ENCODE peak calls at places on chromosomes 7 and 10, in seven cellular contexts. O is HT1080, K is nucleus accumbens, D is GOT3, G is T-helper 9 cell, U is ELR, B is cardiac septum. M is an unnamed sample.

GRCh38 chr7:29723599-29723998 is 82.7 kb upstream of the WIPF3 start:
- DNase-seq in O (peak), K (no peak), D (no peak), G (no peak), U (peak), B (no peak), M (no peak)

GRCh38 chr10:52992569-52992968 is 220.0 kb upstream of the MBL2 start:
- DNase-seq in O (no peak), K (no peak), D (no peak), G (no peak), U (no peak), B (no peak), M (no peak)

GRCh38 chr10:16828731-16829175 is 11.5 kb upstream of the RSU1 start:
- DNase-seq in O (peak), K (no peak), D (peak), G (no peak), U (peak), B (no peak), M (no peak)

GRCh38 chr7:2172311-2173183 is 60.2 kb downstream of the MAD1L1 start:
- DNase-seq in O (no peak), K (no peak), D (no peak), G (no peak), U (peak), B (peak), M (no peak)

GRCh38 chr10:30770816-30771215 is 141.3 kb upstream of the LYZL2 start:
- DNase-seq in O (no peak), K (no peak), D (no peak), G (no peak), U (no peak), B (no peak), M (no peak)

GRCh38 chr10:79314761-79315601 is 32.3 kb upstream of the PPIF start:
- DNase-seq in O (no peak), K (no peak), D (no peak), G (no peak), U (no peak), B (no peak), M (no peak)

GRCh38 chr10:28668363-28669226 is 8.7 kb upstream of the BAMBI start:
- DNase-seq in O (no peak), K (no peak), D (peak), G (peak), U (peak), B (peak), M (no peak)

GRCh38 chr7:55178863-55179773 is 160.3 kb downstream of the EGFR start:
- DNase-seq in O (no peak), K (no peak), D (no peak), G (no peak), U (no peak), B (no peak), M (no peak)

GRCh38 chr7:4931932-4932331 is 27.1 kb downstream of the MMD2 start:
- DNase-seq in O (peak), K (peak), D (no peak), G (no peak), U (peak), B (no peak), M (peak)

GRCh38 chr10:77296534-77297369 is 340.9 kb downstream of the KCNMA1 start:
- DNase-seq in O (no peak), K (no peak), D (no peak), G (no peak), U (no peak), B (no peak), M (no peak)

GRCh38 chr7:16978358-16979244 is 96.8 kb upstream of the AGR3 start:
- DNase-seq in O (peak), K (no peak), D (no peak), G (no peak), U (peak), B (no peak), M (no peak)

GRCh38 chr7:4204530-4205165 is 477.4 kb upstream of the FOXK1 start:
- DNase-seq in O (no peak), K (no peak), D (no peak), G (no peak), U (no peak), B (no peak), M (no peak)

GRCh38 chr10:89314676-89315075 is 12.8 kb downstream of the IFIT2 start:
- DNase-seq in O (no peak), K (no peak), D (no peak), G (no peak), U (no peak), B (no peak), M (peak)

GRCh38 chr10:61471491-61471890 is 18.3 kb upstream of the TMEM26 start:
- DNase-seq in O (no peak), K (no peak), D (no peak), G (no peak), U (no peak), B (no peak), M (no peak)

GRCh38 chr10:67606572-67606971 is 89.4 kb downstream of the CTNNA3 start:
- DNase-seq in O (peak), K (no peak), D (no peak), G (no peak), U (peak), B (no peak), M (no peak)

GRCh38 chr10:52308251-52309031 is 5.6 kb upstream of the DKK1 start:
- DNase-seq in O (peak), K (peak), D (no peak), G (no peak), U (peak), B (no peak), M (peak)